ENCODE peak calls at places on chromosomes 12 and 14, in ten cellular contexts. One of them, this sample, is unnamed.

GRCh38 chr14:58788655-58789054 is 150.9 kb downstream of the DACT1 start:
- DNase-seq in RWPE1: no peak
- DNase-seq in HEK293T: no peak
- DNase-seq in ACHN: no peak
- DNase-seq in LNCaP clone FGC: no peak
- DNase-seq in astrocyte of the hippocampus: no peak
- DNase-seq in stimulated activated CD4-positive, alpha-beta T cell treated with anti-CD3 and anti-CD28 coated beads, Interleukin-15, amount 100 ng/mL, for 1 hour: no peak
- DNase-seq in OCI-LY7: no peak
- DNase-seq in activated CD4-positive, alpha-beta T cell treated with anti-CD3 and anti-CD28 coated beads, Interleukin-2, amount 50 U/mL, for 24 hours: no peak
- DNase-seq in DMS153: no peak
- DNase-seq in this sample: no peak

GRCh38 chr14:31320216-31320615 is 100.1 kb downstream of the HEATR5A start:
- DNase-seq in RWPE1: no peak
- DNase-seq in HEK293T: no peak
- DNase-seq in ACHN: no peak
- DNase-seq in LNCaP clone FGC: no peak
- DNase-seq in astrocyte of the hippocampus: no peak
- DNase-seq in stimulated activated CD4-positive, alpha-beta T cell treated with anti-CD3 and anti-CD28 coated beads, Interleukin-15, amount 100 ng/mL, for 1 hour: no peak
- DNase-seq in OCI-LY7: no peak
- DNase-seq in activated CD4-positive, alpha-beta T cell treated with anti-CD3 and anti-CD28 coated beads, Interleukin-2, amount 50 U/mL, for 24 hours: no peak
- DNase-seq in DMS153: no peak
- DNase-seq in this sample: no peak

GRCh38 chr12:26566186-26566585 is 266.8 kb downstream of the ITPR2 start:
- DNase-seq in RWPE1: no peak
- DNase-seq in HEK293T: no peak
- DNase-seq in ACHN: no peak
- DNase-seq in LNCaP clone FGC: no peak
- DNase-seq in astrocyte of the hippocampus: no peak
- DNase-seq in stimulated activated CD4-positive, alpha-beta T cell treated with anti-CD3 and anti-CD28 coated beads, Interleukin-15, amount 100 ng/mL, for 1 hour: no peak
- DNase-seq in OCI-LY7: no peak
- DNase-seq in activated CD4-positive, alpha-beta T cell treated with anti-CD3 and anti-CD28 coated beads, Interleukin-2, amount 50 U/mL, for 24 hours: no peak
- DNase-seq in DMS153: no peak
- DNase-seq in this sample: no peak

GRCh38 chr12:56629459-56630179 is 507 bp downstream of the BAZ2A start:
- DNase-seq in RWPE1: no peak
- DNase-seq in HEK293T: no peak
- DNase-seq in ACHN: peak; percentile 28
- DNase-seq in LNCaP clone FGC: no peak
- DNase-seq in astrocyte of the hippocampus: peak; percentile 44
- DNase-seq in stimulated activated CD4-positive, alpha-beta T cell treated with anti-CD3 and anti-CD28 coated beads, Interleukin-15, amount 100 ng/mL, for 1 hour: peak; percentile 44
- DNase-seq in OCI-LY7: peak; percentile 31
- DNase-seq in activated CD4-positive, alpha-beta T cell treated with anti-CD3 and anti-CD28 coated beads, Interleukin-2, amount 50 U/mL, for 24 hours: peak; percentile 21
- DNase-seq in DMS153: no peak
- DNase-seq in this sample: peak; percentile 42

GRCh38 chr14:79369359-79370332 is 841.7 kb downstream of the DIO2 start:
- DNase-seq in RWPE1: peak; percentile 28
- DNase-seq in HEK293T: no peak
- DNase-seq in ACHN: peak; percentile 65
- DNase-seq in LNCaP clone FGC: no peak
- DNase-seq in astrocyte of the hippocampus: peak; percentile 89
- DNase-seq in stimulated activated CD4-positive, alpha-beta T cell treated with anti-CD3 and anti-CD28 coated beads, Interleukin-15, amount 100 ng/mL, for 1 hour: no peak
- DNase-seq in OCI-LY7: no peak
- DNase-seq in activated CD4-positive, alpha-beta T cell treated with anti-CD3 and anti-CD28 coated beads, Interleukin-2, amount 50 U/mL, for 24 hours: no peak
- DNase-seq in DMS153: no peak
- DNase-seq in this sample: no peak

GRCh38 chr14:89013098-89013504 is 188.7 kb downstream of the TTC8 start:
- DNase-seq in RWPE1: peak; percentile 39
- DNase-seq in HEK293T: peak; percentile 56
- DNase-seq in ACHN: peak; percentile 31
- DNase-seq in LNCaP clone FGC: no peak
- DNase-seq in astrocyte of the hippocampus: peak; percentile 23
- DNase-seq in stimulated activated CD4-positive, alpha-beta T cell treated with anti-CD3 and anti-CD28 coated beads, Interleukin-15, amount 100 ng/mL, for 1 hour: no peak
- DNase-seq in OCI-LY7: peak; percentile 18
- DNase-seq in activated CD4-positive, alpha-beta T cell treated with anti-CD3 and anti-CD28 coated beads, Interleukin-2, amount 50 U/mL, for 24 hours: no peak
- DNase-seq in DMS153: no peak
- DNase-seq in this sample: peak; percentile 13

GRCh38 chr14:99186956-99187690 is 84.9 kb downstream of the BCL11B start:
- DNase-seq in RWPE1: no peak
- DNase-seq in HEK293T: no peak
- DNase-seq in ACHN: no peak
- DNase-seq in LNCaP clone FGC: no peak
- DNase-seq in astrocyte of the hippocampus: no peak
- DNase-seq in stimulated activated CD4-positive, alpha-beta T cell treated with anti-CD3 and anti-CD28 coated beads, Interleukin-15, amount 100 ng/mL, for 1 hour: no peak
- DNase-seq in OCI-LY7: no peak
- DNase-seq in activated CD4-positive, alpha-beta T cell treated with anti-CD3 and anti-CD28 coated beads, Interleukin-2, amount 50 U/mL, for 24 hours: no peak
- DNase-seq in DMS153: no peak
- DNase-seq in this sample: no peak

GRCh38 chr14:105063041-105063440 is 2.2 kb downstream of the GPR132 start:
- DNase-seq in RWPE1: no peak
- DNase-seq in HEK293T: no peak
- DNase-seq in ACHN: no peak
- DNase-seq in LNCaP clone FGC: no peak
- DNase-seq in astrocyte of the hippocampus: no peak
- DNase-seq in stimulated activated CD4-positive, alpha-beta T cell treated with anti-CD3 and anti-CD28 coated beads, Interleukin-15, amount 100 ng/mL, for 1 hour: no peak
- DNase-seq in OCI-LY7: no peak
- DNase-seq in activated CD4-positive, alpha-beta T cell treated with anti-CD3 and anti-CD28 coated beads, Interleukin-2, amount 50 U/mL, for 24 hours: no peak
- DNase-seq in DMS153: no peak
- DNase-seq in this sample: no peak

GRCh38 chr12:113162102-113163029 is 12.8 kb downstream of the CFAP73 start:
- DNase-seq in RWPE1: peak; percentile 32
- DNase-seq in HEK293T: no peak
- DNase-seq in ACHN: peak; percentile 66
- DNase-seq in LNCaP clone FGC: no peak
- DNase-seq in astrocyte of the hippocampus: peak; percentile 71
- DNase-seq in stimulated activated CD4-positive, alpha-beta T cell treated with anti-CD3 and anti-CD28 coated beads, Interleukin-15, amount 100 ng/mL, for 1 hour: no peak
- DNase-seq in OCI-LY7: peak; percentile 56
- DNase-seq in activated CD4-positive, alpha-beta T cell treated with anti-CD3 and anti-CD28 coated beads, Interleukin-2, amount 50 U/mL, for 24 hours: no peak
- DNase-seq in DMS153: no peak
- DNase-seq in this sample: no peak

GRCh38 chr12:76183459-76184186 is 99.1 kb upstream of the NAP1L1 start:
- DNase-seq in RWPE1: peak; percentile 81
- DNase-seq in HEK293T: no peak
- DNase-seq in ACHN: peak; percentile 97
- DNase-seq in LNCaP clone FGC: no peak
- DNase-seq in astrocyte of the hippocampus: peak; percentile 95
- DNase-seq in stimulated activated CD4-positive, alpha-beta T cell treated with anti-CD3 and anti-CD28 coated beads, Interleukin-15, amount 100 ng/mL, for 1 hour: no peak
- DNase-seq in OCI-LY7: no peak
- DNase-seq in activated CD4-positive, alpha-beta T cell treated with anti-CD3 and anti-CD28 coated beads, Interleukin-2, amount 50 U/mL, for 24 hours: peak; percentile 16
- DNase-seq in DMS153: no peak
- DNase-seq in this sample: no peak